ENCODE peak calls at places on chromosomes 6 and 20, in seven cellular contexts. One of them, this sample, is unnamed.

GRCh38 chr6:4687989-4688947 is 87.9 kb upstream of the CDYL start:
- DNase-seq in SK-N-SH: no peak
- DNase-seq in lower leg skin: peak
- DNase-seq in heart left ventricle: no peak
- DNase-seq in hepatocyte: peak
- DNase-seq in fibroblast of mammary gland: peak
- DNase-seq in cardiac fibroblast: peak
- DNase-seq in this sample: no peak

GRCh38 chr6:137853569-137854213 is 13.4 kb upstream of the TNFAIP3 start:
- DNase-seq in SK-N-SH: no peak
- DNase-seq in fibroblast of mammary gland: peak
- DNase-seq in lower leg skin: no peak
- DNase-seq in hepatocyte: no peak
- DNase-seq in cardiac fibroblast: no peak
- DNase-seq in heart left ventricle: no peak
- DNase-seq in this sample: no peak

GRCh38 chr20:58619847-58620431 is 31.1 kb upstream of the STX16 start:
- DNase-seq in cardiac fibroblast: no peak
- DNase-seq in SK-N-SH: no peak
- DNase-seq in hepatocyte: no peak
- DNase-seq in fibroblast of mammary gland: no peak
- DNase-seq in lower leg skin: no peak
- DNase-seq in heart left ventricle: no peak
- DNase-seq in this sample: no peak

GRCh38 chr6:99434702-99435530 is 9.8 kb upstream of the PNISR start:
- DNase-seq in heart left ventricle: no peak
- DNase-seq in lower leg skin: no peak
- DNase-seq in SK-N-SH: peak
- DNase-seq in fibroblast of mammary gland: peak
- DNase-seq in hepatocyte: peak
- DNase-seq in cardiac fibroblast: peak
- DNase-seq in this sample: no peak

GRCh38 chr6:163490826-163491577 is 76.5 kb downstream of the QKI start:
- DNase-seq in fibroblast of mammary gland: peak
- DNase-seq in SK-N-SH: no peak
- DNase-seq in hepatocyte: peak
- DNase-seq in cardiac fibroblast: peak
- DNase-seq in lower leg skin: peak
- DNase-seq in heart left ventricle: peak
- DNase-seq in this sample: no peak

GRCh38 chr6:3370361-3371221 is 86.3 kb downstream of the SLC22A23 start:
- DNase-seq in cardiac fibroblast: no peak
- DNase-seq in lower leg skin: no peak
- DNase-seq in heart left ventricle: no peak
- DNase-seq in hepatocyte: no peak
- DNase-seq in fibroblast of mammary gland: no peak
- DNase-seq in SK-N-SH: no peak
- DNase-seq in this sample: no peak

GRCh38 chr6:41728073-41728936 is 7.1 kb downstream of the TFEB start:
- DNase-seq in fibroblast of mammary gland: no peak
- DNase-seq in SK-N-SH: no peak
- DNase-seq in lower leg skin: no peak
- DNase-seq in hepatocyte: peak
- DNase-seq in cardiac fibroblast: no peak
- DNase-seq in heart left ventricle: no peak
- DNase-seq in this sample: no peak

GRCh38 chr6:71419217-71419953 is 130.8 kb downstream of the OGFRL1 start:
- DNase-seq in heart left ventricle: no peak
- DNase-seq in lower leg skin: no peak
- DNase-seq in hepatocyte: peak
- DNase-seq in SK-N-SH: no peak
- DNase-seq in cardiac fibroblast: peak
- DNase-seq in fibroblast of mammary gland: peak
- DNase-seq in this sample: peak

GRCh38 chr6:39772559-39773283 is 19.5 kb upstream of the DAAM2 start:
- DNase-seq in lower leg skin: no peak
- DNase-seq in SK-N-SH: no peak
- DNase-seq in fibroblast of mammary gland: no peak
- DNase-seq in heart left ventricle: no peak
- DNase-seq in cardiac fibroblast: no peak
- DNase-seq in hepatocyte: no peak
- DNase-seq in this sample: no peak

GRCh38 chr6:43113431-43114260 is 37.5 kb downstream of the PTK7 start:
- DNase-seq in SK-N-SH: peak
- DNase-seq in hepatocyte: no peak
- DNase-seq in fibroblast of mammary gland: no peak
- DNase-seq in lower leg skin: no peak
- DNase-seq in cardiac fibroblast: no peak
- DNase-seq in heart left ventricle: no peak
- DNase-seq in this sample: peak

GRCh38 chr6:36968266-36968977 is 13.9 kb downstream of the PI16 start:
- DNase-seq in lower leg skin: peak
- DNase-seq in hepatocyte: no peak
- DNase-seq in cardiac fibroblast: peak
- DNase-seq in SK-N-SH: no peak
- DNase-seq in heart left ventricle: no peak
- DNase-seq in fibroblast of mammary gland: peak
- DNase-seq in this sample: no peak

GRCh38 chr6:130560231-130560630 is 194.4 kb downstream of the TMEM200A start:
- DNase-seq in fibroblast of mammary gland: peak
- DNase-seq in SK-N-SH: no peak
- DNase-seq in hepatocyte: no peak
- DNase-seq in cardiac fibroblast: no peak
- DNase-seq in heart left ventricle: no peak
- DNase-seq in lower leg skin: no peak
- DNase-seq in this sample: no peak

DNA sequence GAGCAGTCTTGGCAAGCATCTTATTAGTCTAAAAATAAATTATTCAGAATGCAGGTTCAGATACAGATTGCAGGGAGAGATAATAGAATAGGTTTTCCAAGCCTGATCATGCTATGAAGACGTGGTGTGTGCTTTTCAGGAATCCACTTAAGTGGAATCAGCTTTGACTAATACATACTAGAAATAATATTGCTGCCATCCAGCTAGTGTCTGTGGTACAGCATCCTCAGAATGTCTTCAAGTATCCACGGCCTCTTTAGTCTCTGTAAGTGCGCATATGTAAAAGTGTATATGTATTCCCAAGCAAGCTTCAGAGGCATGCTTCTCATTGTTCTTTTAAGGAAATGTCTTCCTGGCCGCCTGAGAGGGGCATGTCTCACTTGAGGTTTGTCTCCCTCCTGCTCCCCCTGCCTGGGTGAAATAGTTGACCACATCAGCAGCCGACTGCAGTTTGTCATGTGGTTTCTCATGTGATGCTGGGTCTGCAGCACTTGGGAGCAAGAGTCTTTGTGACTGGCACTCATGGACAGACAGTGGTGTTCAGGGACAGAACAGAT is 150.9 kb downstream of the PRL start:
- DNase-seq in lower leg skin: peak
- DNase-seq in fibroblast of mammary gland: peak
- DNase-seq in heart left ventricle: peak
- DNase-seq in hepatocyte: peak
- DNase-seq in SK-N-SH: peak
- DNase-seq in cardiac fibroblast: peak
- DNase-seq in this sample: no peak
- TF ChIP-seq CTCF in lower leg skin: no peak
- TF ChIP-seq CTCF in fibroblast of mammary gland: peak
- TF ChIP-seq CTCF in heart left ventricle: peak
- TF ChIP-seq CTCF in hepatocyte: peak
- TF ChIP-seq CTCF in SK-N-SH: peak
- TF ChIP-seq CTCF in cardiac fibroblast: no peak
- TF ChIP-seq CTCF in this sample: no peak

GRCh38 chr6:29694637-29695036 is 13.7 kb upstream of the ZFP57 start:
- DNase-seq in SK-N-SH: no peak
- DNase-seq in hepatocyte: no peak
- DNase-seq in cardiac fibroblast: no peak
- DNase-seq in heart left ventricle: no peak
- DNase-seq in lower leg skin: peak
- DNase-seq in fibroblast of mammary gland: no peak
- DNase-seq in this sample: no peak

DNA sequence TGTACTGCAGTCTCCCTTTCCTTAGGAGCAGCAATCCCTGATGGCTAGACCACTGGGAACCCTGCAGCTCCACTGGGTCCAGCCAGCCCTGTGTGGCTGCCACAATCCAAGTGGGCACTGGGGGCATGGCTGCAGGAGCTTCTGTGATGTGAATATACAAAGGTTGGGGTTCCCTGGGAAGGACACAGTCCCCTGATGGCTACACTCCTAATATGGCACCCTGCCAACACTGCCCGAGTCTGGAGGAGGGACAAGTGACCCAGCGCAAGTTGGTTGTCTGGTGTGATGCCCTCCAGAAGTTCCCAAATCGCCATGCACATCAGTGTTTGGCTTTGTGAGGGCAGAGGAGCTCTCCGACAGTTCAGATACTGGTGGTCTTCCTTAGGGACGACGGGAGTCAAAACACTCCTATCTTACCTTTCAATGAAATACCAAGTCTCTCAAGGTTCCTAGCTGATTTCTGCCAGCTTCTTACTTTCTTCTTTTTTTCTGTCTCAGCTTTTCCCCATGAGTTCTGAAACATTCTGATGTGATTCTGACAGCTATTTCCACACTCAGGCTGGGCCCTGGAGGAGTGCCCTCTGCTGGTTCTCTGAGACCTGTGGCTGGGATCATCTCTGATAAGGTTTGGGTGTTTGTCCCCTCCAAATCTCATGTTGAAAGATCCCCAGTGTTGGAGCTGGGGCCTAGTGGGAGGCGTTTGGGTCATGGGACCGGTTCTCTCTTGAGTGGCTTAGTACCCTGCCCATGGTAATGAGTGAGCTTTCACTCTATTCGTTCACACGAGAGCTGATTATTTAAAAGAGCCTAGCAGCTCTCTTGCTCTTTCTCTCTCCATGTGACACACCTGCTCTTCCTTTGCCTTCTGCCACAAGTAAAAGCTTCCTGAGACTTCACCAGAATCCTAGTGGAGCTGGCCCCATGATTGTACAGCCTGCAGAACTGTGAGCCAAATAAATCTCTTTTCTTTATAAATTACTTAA is 15.5 kb upstream of the ZFP57 start:
- DNase-seq in hepatocyte: peak
- DNase-seq in heart left ventricle: no peak
- DNase-seq in fibroblast of mammary gland: peak
- DNase-seq in lower leg skin: no peak
- DNase-seq in SK-N-SH: no peak
- DNase-seq in cardiac fibroblast: peak
- DNase-seq in this sample: peak
- TF ChIP-seq CTCF in hepatocyte: peak
- TF ChIP-seq CTCF in heart left ventricle: peak
- TF ChIP-seq CTCF in fibroblast of mammary gland: peak
- TF ChIP-seq CTCF in lower leg skin: no peak
- TF ChIP-seq CTCF in SK-N-SH: peak
- TF ChIP-seq CTCF in cardiac fibroblast: peak
- TF ChIP-seq CTCF in this sample: no peak

GRCh38 chr6:136791296-136792065 is 796 bp downstream of the MAP3K5 start:
- DNase-seq in hepatocyte: peak
- DNase-seq in cardiac fibroblast: peak
- DNase-seq in fibroblast of mammary gland: peak
- DNase-seq in heart left ventricle: peak
- DNase-seq in lower leg skin: peak
- DNase-seq in SK-N-SH: peak
- DNase-seq in this sample: peak

GRCh38 chr6:136793348-136793747 is 1.1 kb upstream of the MAP3K5 start:
- DNase-seq in fibroblast of mammary gland: no peak
- DNase-seq in SK-N-SH: no peak
- DNase-seq in hepatocyte: no peak
- DNase-seq in heart left ventricle: no peak
- DNase-seq in cardiac fibroblast: no peak
- DNase-seq in lower leg skin: no peak
- DNase-seq in this sample: no peak

GRCh38 chr6:136790411-136791295 is 1.6 kb downstream of the MAP3K5 start:
- DNase-seq in hepatocyte: no peak
- DNase-seq in lower leg skin: no peak
- DNase-seq in cardiac fibroblast: no peak
- DNase-seq in heart left ventricle: no peak
- DNase-seq in SK-N-SH: no peak
- DNase-seq in fibroblast of mammary gland: no peak
- DNase-seq in this sample: no peak

GRCh38 chr6:136792945-136793289 is 640 bp upstream of the MAP3K5 start:
- DNase-seq in hepatocyte: peak
- DNase-seq in cardiac fibroblast: peak
- DNase-seq in SK-N-SH: peak
- DNase-seq in heart left ventricle: peak
- DNase-seq in fibroblast of mammary gland: peak
- DNase-seq in lower leg skin: peak
- DNase-seq in this sample: peak

GRCh38 chr6:136792066-136792944 is at the start of gene MAP3K5:
- DNase-seq in fibroblast of mammary gland: peak
- DNase-seq in SK-N-SH: peak
- DNase-seq in hepatocyte: peak
- DNase-seq in cardiac fibroblast: peak
- DNase-seq in lower leg skin: peak
- DNase-seq in heart left ventricle: peak
- DNase-seq in this sample: peak
- TF ChIP-seq CTCF in fibroblast of mammary gland: no peak
- TF ChIP-seq CTCF in SK-N-SH: no peak
- TF ChIP-seq CTCF in hepatocyte: peak
- TF ChIP-seq CTCF in cardiac fibroblast: peak
- TF ChIP-seq CTCF in lower leg skin: no peak
- TF ChIP-seq CTCF in heart left ventricle: no peak
- TF ChIP-seq CTCF in this sample: no peak

GRCh38 chr6:29251741-29252140 is 49.8 kb upstream of the OR14J1 start:
- DNase-seq in hepatocyte: no peak
- DNase-seq in heart left ventricle: no peak
- DNase-seq in fibroblast of mammary gland: no peak
- DNase-seq in lower leg skin: no peak
- DNase-seq in cardiac fibroblast: no peak
- DNase-seq in SK-N-SH: no peak
- DNase-seq in this sample: no peak
- TF ChIP-seq CTCF in hepatocyte: no peak
- TF ChIP-seq CTCF in heart left ventricle: no peak
- TF ChIP-seq CTCF in fibroblast of mammary gland: no peak
- TF ChIP-seq CTCF in lower leg skin: no peak
- TF ChIP-seq CTCF in cardiac fibroblast: no peak
- TF ChIP-seq CTCF in SK-N-SH: no peak
- TF ChIP-seq CTCF in this sample: no peak

GRCh38 chr6:111057074-111057752 is 30.1 kb upstream of the SLC16A10 start:
- DNase-seq in heart left ventricle: no peak
- DNase-seq in hepatocyte: peak
- DNase-seq in SK-N-SH: peak
- DNase-seq in lower leg skin: no peak
- DNase-seq in cardiac fibroblast: peak
- DNase-seq in fibroblast of mammary gland: peak
- DNase-seq in this sample: no peak

GRCh38 chr6:111050265-111051023 is 36.9 kb upstream of the SLC16A10 start:
- DNase-seq in hepatocyte: no peak
- DNase-seq in fibroblast of mammary gland: no peak
- DNase-seq in SK-N-SH: no peak
- DNase-seq in cardiac fibroblast: no peak
- DNase-seq in lower leg skin: no peak
- DNase-seq in heart left ventricle: no peak
- DNase-seq in this sample: no peak

GRCh38 chr6:111047244-111047643 is 40.1 kb upstream of the SLC16A10 start:
- DNase-seq in lower leg skin: no peak
- DNase-seq in SK-N-SH: no peak
- DNase-seq in cardiac fibroblast: no peak
- DNase-seq in heart left ventricle: no peak
- DNase-seq in hepatocyte: no peak
- DNase-seq in fibroblast of mammary gland: no peak
- DNase-seq in this sample: no peak

GRCh38 chr6:111052171-111052570 is 35.1 kb upstream of the SLC16A10 start:
- DNase-seq in heart left ventricle: no peak
- DNase-seq in lower leg skin: no peak
- DNase-seq in SK-N-SH: no peak
- DNase-seq in cardiac fibroblast: no peak
- DNase-seq in fibroblast of mammary gland: no peak
- DNase-seq in hepatocyte: no peak
- DNase-seq in this sample: no peak
- TF ChIP-seq CTCF in heart left ventricle: no peak
- TF ChIP-seq CTCF in lower leg skin: no peak
- TF ChIP-seq CTCF in SK-N-SH: no peak
- TF ChIP-seq CTCF in cardiac fibroblast: no peak
- TF ChIP-seq CTCF in fibroblast of mammary gland: no peak
- TF ChIP-seq CTCF in hepatocyte: no peak
- TF ChIP-seq CTCF in this sample: no peak